ENCODE peak calls at places on chromosomes 3 and 15, in five cellular contexts. One of them, this sample, is unnamed.

GRCh38 chr15:79811406-79812405 is 85.1 kb downstream of the MTHFS start:
- DNase-seq in spleen: no peak
- DNase-seq in body of pancreas: peak; percentile 90
- DNase-seq in GM23248: peak; percentile 78
- DNase-seq in psoas muscle: peak; percentile 86
- DNase-seq in this sample: peak; percentile 93

GRCh38 chr15:67560320-67560719 is 17.8 kb downstream of the MAP2K5 start:
- DNase-seq in spleen: no peak
- DNase-seq in body of pancreas: no peak
- DNase-seq in GM23248: no peak
- DNase-seq in psoas muscle: no peak
- DNase-seq in this sample: no peak

GRCh38 chr15:22262613-22263020 is 182.3 kb downstream of the OR4M2 start:
- DNase-seq in spleen: peak; percentile 85
- DNase-seq in body of pancreas: no peak
- DNase-seq in GM23248: no peak
- DNase-seq in psoas muscle: peak; percentile 63
- DNase-seq in this sample: peak; percentile 20

GRCh38 chr15:101099183-101099582 is 152.7 kb downstream of the CHSY1 start:
- DNase-seq in spleen: no peak
- DNase-seq in body of pancreas: no peak
- DNase-seq in GM23248: no peak
- DNase-seq in psoas muscle: peak; percentile 12
- DNase-seq in this sample: no peak

GRCh38 chr3:159926573-159926972 is 62.1 kb upstream of the IL12A start:
- DNase-seq in spleen: no peak
- DNase-seq in body of pancreas: no peak
- DNase-seq in GM23248: no peak
- DNase-seq in psoas muscle: no peak
- DNase-seq in this sample: no peak

GRCh38 chr3:113314923-113315322 is 103.6 kb downstream of the BOC start:
- DNase-seq in spleen: no peak
- DNase-seq in body of pancreas: no peak
- DNase-seq in GM23248: no peak
- DNase-seq in psoas muscle: no peak
- DNase-seq in this sample: no peak

GRCh38 chr15:43516185-43516584 is 1.2 kb upstream of the MAP1A start:
- DNase-seq in spleen: no peak
- DNase-seq in body of pancreas: no peak
- DNase-seq in GM23248: peak; percentile 83
- DNase-seq in psoas muscle: peak; percentile 73
- DNase-seq in this sample: peak; percentile 61

GRCh38 chr3:170852307-170852706 is 17.7 kb downstream of the RPL22L1 start:
- DNase-seq in spleen: no peak
- DNase-seq in body of pancreas: no peak
- DNase-seq in GM23248: no peak
- DNase-seq in psoas muscle: no peak
- DNase-seq in this sample: no peak

GRCh38 chr15:95265419-95265997 is 1034.1 kb downstream of the MCTP2 start:
- DNase-seq in spleen: no peak
- DNase-seq in body of pancreas: no peak
- DNase-seq in GM23248: no peak
- DNase-seq in psoas muscle: no peak
- DNase-seq in this sample: no peak

GRCh38 chr15:31267161-31268107 is 59.2 kb upstream of the KLF13 start:
- DNase-seq in spleen: peak; percentile 81
- DNase-seq in body of pancreas: no peak
- DNase-seq in GM23248: no peak
- DNase-seq in psoas muscle: peak; percentile 19
- DNase-seq in this sample: peak; percentile 8

GRCh38 chr3:196194542-196194915 is 16.7 kb downstream of the ZDHHC19 start:
- DNase-seq in spleen: peak; percentile 76
- DNase-seq in body of pancreas: no peak
- DNase-seq in GM23248: no peak
- DNase-seq in psoas muscle: peak; percentile 44
- DNase-seq in this sample: no peak

GRCh38 chr15:78840661-78841060 is 29.4 kb upstream of the ADAMTS7 start:
- DNase-seq in spleen: peak; percentile 69
- DNase-seq in body of pancreas: no peak
- DNase-seq in GM23248: peak; percentile 17
- DNase-seq in psoas muscle: no peak
- DNase-seq in this sample: no peak

GRCh38 chr3:133991637-133992036 is 38.1 kb downstream of the SLCO2A1 start:
- DNase-seq in spleen: no peak
- DNase-seq in body of pancreas: no peak
- DNase-seq in GM23248: peak; percentile 70
- DNase-seq in psoas muscle: no peak
- DNase-seq in this sample: no peak

GRCh38 chr15:69537888-69538287 is 85.3 kb downstream of the RPLP1 start:
- DNase-seq in spleen: no peak
- DNase-seq in body of pancreas: no peak
- DNase-seq in GM23248: no peak
- DNase-seq in psoas muscle: no peak
- DNase-seq in this sample: no peak

GRCh38 chr3:98612587-98612986 is 19.2 kb upstream of the CPOX start:
- DNase-seq in spleen: no peak
- DNase-seq in body of pancreas: peak; percentile 14
- DNase-seq in GM23248: no peak
- DNase-seq in psoas muscle: no peak
- DNase-seq in this sample: peak; percentile 53

GRCh38 chr3:151460240-151460639 is 621 bp downstream of the IGSF10 start:
- DNase-seq in spleen: no peak
- DNase-seq in body of pancreas: no peak
- DNase-seq in GM23248: peak; percentile 50
- DNase-seq in psoas muscle: no peak
- DNase-seq in this sample: no peak

GRCh38 chr3:60610441-60611112 is 640.7 kb downstream of the FHIT start:
- DNase-seq in spleen: no peak
- DNase-seq in body of pancreas: peak; percentile 28
- DNase-seq in GM23248: peak; percentile 98
- DNase-seq in psoas muscle: peak; percentile 85
- DNase-seq in this sample: peak; percentile 55

GRCh38 chr3:69368129-69368741 is 17.7 kb downstream of the FRMD4B start:
- DNase-seq in spleen: no peak
- DNase-seq in body of pancreas: no peak
- DNase-seq in GM23248: no peak
- DNase-seq in psoas muscle: no peak
- DNase-seq in this sample: no peak

GRCh38 chr3:68336042-68336441 is 596.3 kb downstream of the TAFA4 start:
- DNase-seq in spleen: no peak
- DNase-seq in body of pancreas: no peak
- DNase-seq in GM23248: no peak
- DNase-seq in psoas muscle: no peak
- DNase-seq in this sample: no peak

GRCh38 chr3:149291178-149291577 is 42.3 kb downstream of the TM4SF18 start:
- DNase-seq in spleen: no peak
- DNase-seq in body of pancreas: no peak
- DNase-seq in GM23248: no peak
- DNase-seq in psoas muscle: no peak
- DNase-seq in this sample: no peak

GRCh38 chr3:196726788-196727675 is 12.6 kb upstream of the PAK2 start:
- DNase-seq in spleen: no peak
- DNase-seq in body of pancreas: no peak
- DNase-seq in GM23248: peak; percentile 73
- DNase-seq in psoas muscle: no peak
- DNase-seq in this sample: no peak

GRCh38 chr3:188712257-188712924 is 459.4 kb upstream of the TPRG1 start:
- DNase-seq in spleen: no peak
- DNase-seq in body of pancreas: no peak
- DNase-seq in GM23248: peak; percentile 59
- DNase-seq in psoas muscle: no peak
- DNase-seq in this sample: no peak

GRCh38 chr15:52803543-52804306 is 13.6 kb upstream of the ONECUT1 start:
- DNase-seq in spleen: no peak
- DNase-seq in body of pancreas: peak; percentile 40
- DNase-seq in GM23248: no peak
- DNase-seq in psoas muscle: no peak
- DNase-seq in this sample: no peak

GRCh38 chr15:31270767-31271166 is 55.9 kb upstream of the KLF13 start:
- DNase-seq in spleen: peak; percentile 39
- DNase-seq in body of pancreas: no peak
- DNase-seq in GM23248: no peak
- DNase-seq in psoas muscle: peak; percentile 19
- DNase-seq in this sample: peak; percentile 21

GRCh38 chr3:149790265-149790664 is 2.1 kb downstream of the ANKUB1 start:
- DNase-seq in spleen: no peak
- DNase-seq in body of pancreas: no peak
- DNase-seq in GM23248: peak; percentile 67
- DNase-seq in psoas muscle: no peak
- DNase-seq in this sample: no peak

GRCh38 chr3:181292984-181293383 is 303.4 kb upstream of the DNAJC19 start:
- DNase-seq in spleen: no peak
- DNase-seq in body of pancreas: no peak
- DNase-seq in GM23248: peak; percentile 33
- DNase-seq in psoas muscle: no peak
- DNase-seq in this sample: no peak

GRCh38 chr3:143328459-143328858 is 208.9 kb downstream of the CHST2 start:
- DNase-seq in spleen: no peak
- DNase-seq in body of pancreas: no peak
- DNase-seq in GM23248: no peak
- DNase-seq in psoas muscle: no peak
- DNase-seq in this sample: no peak

GRCh38 chr3:143654906-143655305 is 193.4 kb downstream of the SLC9A9 start:
- DNase-seq in spleen: no peak
- DNase-seq in body of pancreas: no peak
- DNase-seq in GM23248: peak; percentile 84
- DNase-seq in psoas muscle: no peak
- DNase-seq in this sample: peak; percentile 15

GRCh38 chr15:48592221-48592731 is 53.2 kb downstream of the FBN1 start:
- DNase-seq in spleen: no peak
- DNase-seq in body of pancreas: no peak
- DNase-seq in GM23248: peak; percentile 96
- DNase-seq in psoas muscle: no peak
- DNase-seq in this sample: no peak

GRCh38 chr3:96294143-96294542 is 520.3 kb upstream of the EPHA6 start:
- DNase-seq in spleen: no peak
- DNase-seq in body of pancreas: no peak
- DNase-seq in GM23248: no peak
- DNase-seq in psoas muscle: no peak
- DNase-seq in this sample: no peak

GRCh38 chr3:12177131-12177530 is 18.4 kb upstream of the TIMP4 start:
- DNase-seq in spleen: no peak
- DNase-seq in body of pancreas: no peak
- DNase-seq in GM23248: no peak
- DNase-seq in psoas muscle: no peak
- DNase-seq in this sample: no peak

GRCh38 chr3:186806173-186807055 is at the start of gene RFC4:
- DNase-seq in spleen: peak; percentile 97
- DNase-seq in body of pancreas: peak; percentile 84
- DNase-seq in GM23248: peak; percentile 83
- DNase-seq in psoas muscle: peak; percentile 91
- DNase-seq in this sample: peak; percentile 91

GRCh38 chr3:12175137-12175593 is 16.5 kb upstream of the TIMP4 start:
- DNase-seq in spleen: no peak
- DNase-seq in body of pancreas: no peak
- DNase-seq in GM23248: peak; percentile 74
- DNase-seq in psoas muscle: no peak
- DNase-seq in this sample: no peak

GRCh38 chr15:34206016-34206415 is 3.9 kb downstream of the KATNBL1 start:
- DNase-seq in spleen: no peak
- DNase-seq in body of pancreas: no peak
- DNase-seq in GM23248: peak; percentile 50
- DNase-seq in psoas muscle: no peak
- DNase-seq in this sample: no peak

GRCh38 chr15:34209421-34210282 is at the start of gene KATNBL1:
- DNase-seq in spleen: peak; percentile 99
- DNase-seq in body of pancreas: peak; percentile 97
- DNase-seq in GM23248: peak; percentile 97
- DNase-seq in psoas muscle: peak; percentile 99
- DNase-seq in this sample: peak; percentile 97

DNA sequence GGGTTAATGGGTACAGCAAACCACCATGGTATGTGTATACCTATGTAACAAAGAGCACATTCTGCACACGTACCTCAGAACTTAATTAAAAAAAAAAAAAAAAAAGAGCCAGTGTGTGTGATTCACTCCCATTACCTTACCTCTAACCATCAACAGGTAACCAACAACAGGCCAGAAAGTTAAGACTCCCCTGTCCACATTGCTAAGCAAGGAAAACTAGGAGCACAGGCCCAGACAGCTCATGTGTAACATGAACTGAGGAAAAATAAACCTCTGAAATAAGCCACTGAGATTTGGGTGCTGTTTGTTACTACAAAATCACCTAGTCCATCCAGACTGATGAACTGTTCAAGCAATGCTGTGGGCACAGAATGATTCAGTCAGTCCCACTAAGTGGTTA is 6.0 kb downstream of the KATNBL1 start:
- DNase-seq in spleen: no peak
- DNase-seq in body of pancreas: no peak
- DNase-seq in GM23248: peak; percentile 2
- DNase-seq in psoas muscle: no peak
- DNase-seq in this sample: no peak
- H3K27ac ChIP-seq in spleen: no peak overlapping the region
- H3K27ac ChIP-seq in body of pancreas: no peak overlapping the region
- H3K27ac ChIP-seq in GM23248: no peak overlapping the region
- H3K27ac ChIP-seq in psoas muscle: no peak overlapping the region
- H3K27ac ChIP-seq in this sample: no peak overlapping the region

GRCh38 chr3:111978493-111978832 is 363 bp upstream of the ABHD10 start:
- DNase-seq in spleen: no peak
- DNase-seq in body of pancreas: no peak
- DNase-seq in GM23248: no peak
- DNase-seq in psoas muscle: no peak
- DNase-seq in this sample: no peak
- H3K27ac ChIP-seq in spleen: peak overlapping the region; percentile 92
- H3K27ac ChIP-seq in body of pancreas: peak overlapping the region; percentile 77
- H3K27ac ChIP-seq in GM23248: peak overlapping the region; percentile 61
- H3K27ac ChIP-seq in psoas muscle: peak overlapping the region; percentile 74
- H3K27ac ChIP-seq in this sample: peak overlapping the region; percentile 85

GRCh38 chr15:99578809-99579208 is 13.0 kb downstream of the MEF2A start:
- DNase-seq in spleen: no peak
- DNase-seq in body of pancreas: no peak
- DNase-seq in GM23248: peak; percentile 40
- DNase-seq in psoas muscle: no peak
- DNase-seq in this sample: no peak
- H3K27ac ChIP-seq in spleen: no peak overlapping the region
- H3K27ac ChIP-seq in body of pancreas: no peak overlapping the region
- H3K27ac ChIP-seq in GM23248: peak overlapping the region; percentile 35
- H3K27ac ChIP-seq in psoas muscle: peak overlapping the region; percentile 62
- H3K27ac ChIP-seq in this sample: no peak overlapping the region

DNA sequence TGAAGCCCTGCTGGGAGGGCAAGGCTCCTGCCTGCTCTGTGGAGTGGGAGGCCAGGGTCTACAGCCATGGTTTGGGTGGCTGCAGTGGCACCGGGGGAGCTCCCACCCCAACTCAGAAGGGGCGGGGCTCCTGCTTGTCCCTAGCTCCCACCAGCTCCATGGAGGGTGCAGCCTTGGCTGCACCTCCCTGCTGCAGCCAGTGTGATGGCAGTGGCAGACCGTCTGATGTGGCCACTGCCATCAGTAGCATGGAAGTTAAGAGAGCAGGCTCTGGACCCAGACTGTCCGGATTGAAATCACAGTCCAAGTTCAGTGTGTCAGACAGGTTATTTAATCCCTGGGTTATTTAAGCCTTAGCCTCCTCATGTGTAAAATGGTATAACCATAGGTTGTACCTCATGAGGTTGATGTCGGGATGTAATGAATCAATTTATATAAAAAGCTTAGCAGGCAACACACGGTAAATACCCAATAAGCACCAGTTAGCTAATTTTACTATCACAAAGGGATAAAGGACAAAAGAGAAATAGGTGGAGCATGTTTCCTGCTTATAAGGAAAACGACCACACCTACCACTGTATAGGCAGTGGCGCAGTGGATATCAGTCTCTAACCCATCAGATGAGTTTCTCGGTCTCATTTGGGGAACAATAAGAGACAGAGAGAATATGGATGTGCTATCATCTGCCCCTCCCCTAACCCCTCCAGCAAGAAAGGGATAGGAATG is 13.1 kb upstream of the NR1I2 start:
- DNase-seq in spleen: no peak
- DNase-seq in body of pancreas: no peak
- DNase-seq in GM23248: no peak
- DNase-seq in psoas muscle: no peak
- DNase-seq in this sample: no peak
- H3K27ac ChIP-seq in spleen: no peak overlapping the region
- H3K27ac ChIP-seq in body of pancreas: no peak overlapping the region
- H3K27ac ChIP-seq in GM23248: no peak overlapping the region
- H3K27ac ChIP-seq in psoas muscle: no peak overlapping the region
- H3K27ac ChIP-seq in this sample: no peak overlapping the region